ENCODE peak calls at places on chromosomes 6 and 20, in seven cellular contexts. One of them, this sample, is unnamed.

GRCh38 chr20:45963059-45964011 is 8.7 kb downstream of the ZNF335 start:
- DNase-seq in astrocyte of the cerebellum: peak
- DNase-seq in DND-41: no peak
- DNase-seq in MM.1S: peak
- DNase-seq in tibial artery: peak
- DNase-seq in choroid plexus epithelial cell: peak
- DNase-seq in IMR-90: peak
- DNase-seq in this sample: no peak

GRCh38 chr6:2641044-2641673 is 109.6 kb downstream of the MYLK4 start:
- DNase-seq in astrocyte of the cerebellum: no peak
- DNase-seq in DND-41: no peak
- DNase-seq in MM.1S: peak
- DNase-seq in tibial artery: no peak
- DNase-seq in choroid plexus epithelial cell: no peak
- DNase-seq in IMR-90: no peak
- DNase-seq in this sample: no peak

GRCh38 chr6:33769248-33769821 is 19.6 kb downstream of the LEMD2 start:
- DNase-seq in astrocyte of the cerebellum: no peak
- DNase-seq in DND-41: no peak
- DNase-seq in MM.1S: no peak
- DNase-seq in tibial artery: no peak
- DNase-seq in choroid plexus epithelial cell: no peak
- DNase-seq in IMR-90: no peak
- DNase-seq in this sample: no peak

GRCh38 chr6:155263373-155264063 is at the start of gene CLDN20:
- DNase-seq in astrocyte of the cerebellum: no peak
- DNase-seq in DND-41: no peak
- DNase-seq in MM.1S: no peak
- DNase-seq in tibial artery: no peak
- DNase-seq in choroid plexus epithelial cell: no peak
- DNase-seq in IMR-90: no peak
- DNase-seq in this sample: no peak

GRCh38 chr20:53706511-53707031 is 112.9 kb upstream of the ZNF217 start:
- DNase-seq in astrocyte of the cerebellum: no peak
- DNase-seq in DND-41: peak
- DNase-seq in MM.1S: peak
- DNase-seq in tibial artery: no peak
- DNase-seq in choroid plexus epithelial cell: peak
- DNase-seq in IMR-90: peak
- DNase-seq in this sample: no peak

GRCh38 chr6:130760006-130760405 is 67.2 kb upstream of the SMLR1 start:
- DNase-seq in astrocyte of the cerebellum: peak
- DNase-seq in DND-41: no peak
- DNase-seq in MM.1S: peak
- DNase-seq in tibial artery: no peak
- DNase-seq in choroid plexus epithelial cell: peak
- DNase-seq in IMR-90: peak
- DNase-seq in this sample: no peak

GRCh38 chr20:8932192-8933150 is 136.4 kb upstream of the PLCB4 start:
- DNase-seq in astrocyte of the cerebellum: peak
- DNase-seq in DND-41: no peak
- DNase-seq in MM.1S: no peak
- DNase-seq in tibial artery: no peak
- DNase-seq in choroid plexus epithelial cell: peak
- DNase-seq in IMR-90: peak
- DNase-seq in this sample: no peak

GRCh38 chr6:132405143-132405915 is 4.1 kb upstream of the MOXD1 start:
- DNase-seq in astrocyte of the cerebellum: peak
- DNase-seq in DND-41: no peak
- DNase-seq in MM.1S: peak
- DNase-seq in tibial artery: no peak
- DNase-seq in choroid plexus epithelial cell: peak
- DNase-seq in IMR-90: peak
- DNase-seq in this sample: no peak

GRCh38 chr6:43532201-43532600 is 15.3 kb downstream of the POLR1C start:
- DNase-seq in astrocyte of the cerebellum: no peak
- DNase-seq in DND-41: no peak
- DNase-seq in MM.1S: no peak
- DNase-seq in tibial artery: no peak
- DNase-seq in choroid plexus epithelial cell: no peak
- DNase-seq in IMR-90: peak
- DNase-seq in this sample: no peak

GRCh38 chr6:12958052-12958706 is 241.6 kb downstream of the PHACTR1 start:
- DNase-seq in astrocyte of the cerebellum: no peak
- DNase-seq in DND-41: no peak
- DNase-seq in MM.1S: no peak
- DNase-seq in tibial artery: no peak
- DNase-seq in choroid plexus epithelial cell: peak
- DNase-seq in IMR-90: no peak
- DNase-seq in this sample: no peak

GRCh38 chr6:20819774-20820400 is 285.6 kb downstream of the CDKAL1 start:
- DNase-seq in astrocyte of the cerebellum: no peak
- DNase-seq in DND-41: no peak
- DNase-seq in MM.1S: no peak
- DNase-seq in tibial artery: no peak
- DNase-seq in choroid plexus epithelial cell: no peak
- DNase-seq in IMR-90: no peak
- DNase-seq in this sample: no peak

GRCh38 chr20:52572687-52573086 is 381.1 kb upstream of the ZFP64 start:
- DNase-seq in astrocyte of the cerebellum: no peak
- DNase-seq in DND-41: no peak
- DNase-seq in MM.1S: no peak
- DNase-seq in tibial artery: no peak
- DNase-seq in choroid plexus epithelial cell: no peak
- DNase-seq in IMR-90: peak
- DNase-seq in this sample: no peak

GRCh38 chr20:50027611-50028105 is 44.9 kb downstream of the SNAI1 start:
- DNase-seq in astrocyte of the cerebellum: peak
- DNase-seq in DND-41: no peak
- DNase-seq in MM.1S: no peak
- DNase-seq in tibial artery: peak
- DNase-seq in choroid plexus epithelial cell: peak
- DNase-seq in IMR-90: peak
- DNase-seq in this sample: no peak

GRCh38 chr20:5657190-5657872 is 92.9 kb upstream of the SHLD1 start:
- DNase-seq in astrocyte of the cerebellum: peak
- DNase-seq in DND-41: no peak
- DNase-seq in MM.1S: no peak
- DNase-seq in tibial artery: no peak
- DNase-seq in choroid plexus epithelial cell: peak
- DNase-seq in IMR-90: peak
- DNase-seq in this sample: peak

GRCh38 chr6:120214097-120214496 is 864.5 kb upstream of the MAN1A1 start:
- DNase-seq in astrocyte of the cerebellum: no peak
- DNase-seq in DND-41: no peak
- DNase-seq in MM.1S: no peak
- DNase-seq in tibial artery: no peak
- DNase-seq in choroid plexus epithelial cell: no peak
- DNase-seq in IMR-90: no peak
- DNase-seq in this sample: no peak

GRCh38 chr20:10761232-10761631 is 87.4 kb upstream of the JAG1 start:
- DNase-seq in astrocyte of the cerebellum: peak
- DNase-seq in DND-41: no peak
- DNase-seq in MM.1S: no peak
- DNase-seq in tibial artery: no peak
- DNase-seq in choroid plexus epithelial cell: peak
- DNase-seq in IMR-90: peak
- DNase-seq in this sample: peak

GRCh38 chr6:94636780-94637385 is 940.5 kb upstream of the MANEA start:
- DNase-seq in astrocyte of the cerebellum: peak
- DNase-seq in DND-41: no peak
- DNase-seq in MM.1S: no peak
- DNase-seq in tibial artery: no peak
- DNase-seq in choroid plexus epithelial cell: peak
- DNase-seq in IMR-90: peak
- DNase-seq in this sample: no peak

GRCh38 chr6:130843575-130844320 is 16.5 kb downstream of the SMLR1 start:
- DNase-seq in astrocyte of the cerebellum: peak
- DNase-seq in DND-41: no peak
- DNase-seq in MM.1S: peak
- DNase-seq in tibial artery: no peak
- DNase-seq in choroid plexus epithelial cell: peak
- DNase-seq in IMR-90: peak
- DNase-seq in this sample: no peak

GRCh38 chr6:40328376-40328987 is 258.7 kb downstream of the LRFN2 start:
- DNase-seq in astrocyte of the cerebellum: no peak
- DNase-seq in DND-41: peak
- DNase-seq in MM.1S: peak
- DNase-seq in tibial artery: no peak
- DNase-seq in choroid plexus epithelial cell: no peak
- DNase-seq in IMR-90: no peak
- DNase-seq in this sample: peak

GRCh38 chr6:100549406-100550167 is 84.9 kb upstream of the SIM1 start:
- DNase-seq in astrocyte of the cerebellum: peak
- DNase-seq in DND-41: no peak
- DNase-seq in MM.1S: no peak
- DNase-seq in tibial artery: no peak
- DNase-seq in choroid plexus epithelial cell: peak
- DNase-seq in IMR-90: peak
- DNase-seq in this sample: no peak

GRCh38 chr20:58585753-58586540 is 65.1 kb upstream of the STX16 start:
- DNase-seq in astrocyte of the cerebellum: no peak
- DNase-seq in DND-41: no peak
- DNase-seq in MM.1S: no peak
- DNase-seq in tibial artery: peak
- DNase-seq in choroid plexus epithelial cell: peak
- DNase-seq in IMR-90: no peak
- DNase-seq in this sample: no peak

GRCh38 chr6:24763578-24763977 is 11.2 kb upstream of the GMNN start:
- DNase-seq in astrocyte of the cerebellum: no peak
- DNase-seq in DND-41: no peak
- DNase-seq in MM.1S: no peak
- DNase-seq in tibial artery: no peak
- DNase-seq in choroid plexus epithelial cell: no peak
- DNase-seq in IMR-90: no peak
- DNase-seq in this sample: no peak

GRCh38 chr6:87274660-87275273 is 47.6 kb upstream of the SMIM8 start:
- DNase-seq in astrocyte of the cerebellum: peak
- DNase-seq in DND-41: no peak
- DNase-seq in MM.1S: no peak
- DNase-seq in tibial artery: no peak
- DNase-seq in choroid plexus epithelial cell: peak
- DNase-seq in IMR-90: peak
- DNase-seq in this sample: no peak

GRCh38 chr6:153625089-153625488 is 414.0 kb upstream of the OPRM1 start:
- DNase-seq in astrocyte of the cerebellum: peak
- DNase-seq in DND-41: no peak
- DNase-seq in MM.1S: no peak
- DNase-seq in tibial artery: no peak
- DNase-seq in choroid plexus epithelial cell: peak
- DNase-seq in IMR-90: no peak
- DNase-seq in this sample: no peak

GRCh38 chr6:144568241-144568640 is 283.1 kb downstream of the UTRN start:
- DNase-seq in astrocyte of the cerebellum: no peak
- DNase-seq in DND-41: no peak
- DNase-seq in MM.1S: no peak
- DNase-seq in tibial artery: no peak
- DNase-seq in choroid plexus epithelial cell: peak
- DNase-seq in IMR-90: no peak
- DNase-seq in this sample: no peak

GRCh38 chr6:138226701-138227315 is 8.5 kb upstream of the PBOV1 start:
- DNase-seq in astrocyte of the cerebellum: no peak
- DNase-seq in DND-41: no peak
- DNase-seq in MM.1S: no peak
- DNase-seq in tibial artery: no peak
- DNase-seq in choroid plexus epithelial cell: no peak
- DNase-seq in IMR-90: no peak
- DNase-seq in this sample: no peak

GRCh38 chr20:37846573-37846972 is 56.4 kb upstream of the VSTM2L start:
- DNase-seq in astrocyte of the cerebellum: no peak
- DNase-seq in DND-41: no peak
- DNase-seq in MM.1S: no peak
- DNase-seq in tibial artery: peak
- DNase-seq in choroid plexus epithelial cell: no peak
- DNase-seq in IMR-90: no peak
- DNase-seq in this sample: no peak

GRCh38 chr6:116106146-116106545 is 5.5 kb downstream of the NT5DC1 start:
- DNase-seq in astrocyte of the cerebellum: no peak
- DNase-seq in DND-41: no peak
- DNase-seq in MM.1S: no peak
- DNase-seq in tibial artery: no peak
- DNase-seq in choroid plexus epithelial cell: peak
- DNase-seq in IMR-90: no peak
- DNase-seq in this sample: no peak

GRCh38 chr6:35731414-35731735 is 5.5 kb upstream of the ARMC12 start:
- DNase-seq in astrocyte of the cerebellum: no peak
- DNase-seq in DND-41: peak
- DNase-seq in MM.1S: peak
- DNase-seq in tibial artery: peak
- DNase-seq in choroid plexus epithelial cell: peak
- DNase-seq in IMR-90: peak
- DNase-seq in this sample: peak

DNA sequence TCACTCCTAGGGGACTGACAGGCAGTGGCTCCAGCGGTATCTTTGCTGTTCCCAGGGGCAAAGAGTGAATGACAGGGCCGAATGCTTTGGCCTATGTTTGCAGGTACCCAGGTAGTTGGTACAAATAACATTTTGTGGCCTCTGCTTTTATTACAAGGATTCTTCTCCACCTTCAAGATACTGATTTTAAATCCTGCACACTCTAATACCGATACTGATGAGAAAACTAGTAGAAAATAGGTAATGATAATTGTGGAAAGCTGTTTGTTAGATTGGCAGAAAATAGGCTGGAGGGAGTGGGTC is 772 bp downstream of the HINT3 start:
- DNase-seq in astrocyte of the cerebellum: no peak
- DNase-seq in DND-41: no peak
- DNase-seq in MM.1S: no peak
- DNase-seq in tibial artery: no peak
- DNase-seq in choroid plexus epithelial cell: no peak
- DNase-seq in IMR-90: no peak
- DNase-seq in this sample: no peak
- H3K4me3 ChIP-seq in astrocyte of the cerebellum: peak
- H3K4me3 ChIP-seq in DND-41: peak
- H3K4me3 ChIP-seq in MM.1S: peak
- H3K4me3 ChIP-seq in tibial artery: peak
- H3K4me3 ChIP-seq in choroid plexus epithelial cell: peak
- H3K4me3 ChIP-seq in IMR-90: peak
- H3K4me3 ChIP-seq in this sample: peak

GRCh38 chr20:51172558-51173428 is 149.9 kb upstream of the KCNG1 start:
- DNase-seq in astrocyte of the cerebellum: no peak
- DNase-seq in DND-41: no peak
- DNase-seq in MM.1S: no peak
- DNase-seq in tibial artery: no peak
- DNase-seq in choroid plexus epithelial cell: no peak
- DNase-seq in IMR-90: no peak
- DNase-seq in this sample: no peak
- TF ChIP-seq CTCF in astrocyte of the cerebellum: no peak
- TF ChIP-seq CTCF in DND-41: no peak
- TF ChIP-seq CTCF in MM.1S: no peak
- TF ChIP-seq CTCF in tibial artery: no peak
- TF ChIP-seq CTCF in choroid plexus epithelial cell: no peak
- TF ChIP-seq CTCF in IMR-90: no peak
- TF ChIP-seq CTCF in this sample: no peak

GRCh38 chr6:139376604-139377218 is 2.3 kb upstream of the CITED2 start:
- DNase-seq in astrocyte of the cerebellum: no peak
- DNase-seq in DND-41: no peak
- DNase-seq in MM.1S: no peak
- DNase-seq in tibial artery: peak
- DNase-seq in choroid plexus epithelial cell: peak
- DNase-seq in IMR-90: peak
- DNase-seq in this sample: no peak
- H3K4me3 ChIP-seq in astrocyte of the cerebellum: peak
- H3K4me3 ChIP-seq in DND-41: no peak
- H3K4me3 ChIP-seq in MM.1S: peak
- H3K4me3 ChIP-seq in tibial artery: peak
- H3K4me3 ChIP-seq in choroid plexus epithelial cell: peak
- H3K4me3 ChIP-seq in IMR-90: no peak
- H3K4me3 ChIP-seq in this sample: no peak

GRCh38 chr6:47477497-47478232 is at the start of gene CD2AP:
- DNase-seq in astrocyte of the cerebellum: peak
- DNase-seq in DND-41: peak
- DNase-seq in MM.1S: peak
- DNase-seq in tibial artery: peak
- DNase-seq in choroid plexus epithelial cell: peak
- DNase-seq in IMR-90: peak
- DNase-seq in this sample: peak
- TF ChIP-seq CTCF in astrocyte of the cerebellum: no peak
- TF ChIP-seq CTCF in DND-41: peak
- TF ChIP-seq CTCF in MM.1S: no peak
- TF ChIP-seq CTCF in tibial artery: no peak
- TF ChIP-seq CTCF in choroid plexus epithelial cell: no peak
- TF ChIP-seq CTCF in IMR-90: peak
- TF ChIP-seq CTCF in this sample: no peak